ENCODE peak calls at places on chromosomes 3 and 15, in five cellular contexts. Y, K, L, D and B are unnamed samples.
A peak's percentile ranks its signal among the peaks of the same experiment; 100 is the strongest.

GRCh38 chr3:38646630-38647029 is 2.9 kb downstream of the SCN5A start:
- DNase-seq in Y (no peak), K (peak; percentile 47), L (no peak), D (peak; percentile 6), B (no peak)

GRCh38 chr3:64327039-64327804 is 102.0 kb upstream of the PRICKLE2 start:
- DNase-seq in Y (peak; percentile 88), K (no peak), L (peak; percentile 45), D (peak; percentile 54), B (peak; percentile 90)

GRCh38 chr3:10377148-10377725 is 56.3 kb upstream of the SEC13 start:
- DNase-seq in Y (peak; percentile 94), K (no peak), L (no peak), D (no peak), B (no peak)

GRCh38 chr15:78108300-78109084 is 16.1 kb downstream of the SH2D7 start:
- DNase-seq in Y (peak; percentile 94), K (peak; percentile 90), L (peak; percentile 88), D (peak; percentile 94), B (peak; percentile 93)

GRCh38 chr3:136671921-136672320 is 80.3 kb downstream of the STAG1 start:
- DNase-seq in Y (no peak), K (no peak), L (peak; percentile 44), D (peak; percentile 27), B (peak; percentile 39)

GRCh38 chr15:79042213-79042928 is 48.2 kb downstream of the RASGRF1 start:
- DNase-seq in Y (no peak), K (no peak), L (no peak), D (no peak), B (no peak)

GRCh38 chr3:43448098-43448497 is 161.8 kb downstream of the SNRK start:
- DNase-seq in Y (no peak), K (no peak), L (no peak), D (no peak), B (no peak)

GRCh38 chr3:99534951-99535704 is 103.3 kb upstream of the COL8A1 start:
- DNase-seq in Y (peak; percentile 48), K (no peak), L (peak; percentile 6), D (peak; percentile 27), B (peak; percentile 15)

GRCh38 chr3:109131276-109131675 is 5.2 kb upstream of the C3orf85 start:
- DNase-seq in Y (no peak), K (no peak), L (peak; percentile 17), D (no peak), B (no peak)

GRCh38 chr3:38084969-38085942 is 46.2 kb downstream of the DLEC1 start:
- DNase-seq in Y (no peak), K (no peak), L (no peak), D (no peak), B (no peak)

GRCh38 chr3:134796313-134797079 is 1.4 kb downstream of the EPHB1 start:
- DNase-seq in Y (peak; percentile 87), K (no peak), L (peak; percentile 32), D (no peak), B (peak; percentile 40)

GRCh38 chr3:123818921-123819429 is 65.2 kb downstream of the MYLK start:
- DNase-seq in Y (no peak), K (no peak), L (peak; percentile 43), D (peak; percentile 32), B (no peak)

GRCh38 chr15:91549581-91549980 is 303.9 kb upstream of the SLCO3A1 start:
- DNase-seq in Y (no peak), K (no peak), L (no peak), D (no peak), B (no peak)

GRCh38 chr3:42161050-42161935 is 70.1 kb downstream of the TRAK1 start:
- DNase-seq in Y (no peak), K (no peak), L (peak; percentile 26), D (peak; percentile 66), B (no peak)

GRCh38 chr3:36893137-36893557 is 51.7 kb downstream of the TRANK1 start:
- DNase-seq in Y (no peak), K (peak; percentile 79), L (peak; percentile 23), D (peak; percentile 53), B (peak; percentile 61)

GRCh38 chr3:63869929-63870328 is 6.3 kb downstream of the ATXN7 start:
- DNase-seq in Y (no peak), K (no peak), L (no peak), D (no peak), B (no peak)

GRCh38 chr3:112302881-112303761 is 9.1 kb upstream of the SLC9C1 start:
- DNase-seq in Y (no peak), K (peak; percentile 33), L (peak; percentile 4), D (no peak), B (peak; percentile 10)

GRCh38 chr3:58588030-58588614 is 10.9 kb upstream of the FAM107A start:
- DNase-seq in Y (no peak), K (no peak), L (peak; percentile 63), D (peak; percentile 45), B (peak; percentile 60)

GRCh38 chr3:44114142-44114541 is 127.5 kb upstream of the TOPAZ1 start:
- DNase-seq in Y (no peak), K (peak; percentile 29), L (peak; percentile 31), D (peak; percentile 56), B (peak; percentile 75)

GRCh38 chr15:74857082-74857655 is 14.2 kb upstream of the ULK3 start:
- DNase-seq in Y (no peak), K (peak; percentile 52), L (no peak), D (no peak), B (no peak)

GRCh38 chr15:59438891-59439290 is 905 bp downstream of the FAM81A start:
- DNase-seq in Y (peak; percentile 89), K (peak; percentile 19), L (no peak), D (no peak), B (no peak)

GRCh38 chr3:159865042-159865579 is 123.5 kb upstream of the IL12A start:
- DNase-seq in Y (no peak), K (no peak), L (peak; percentile 25), D (no peak), B (peak; percentile 24)

GRCh38 chr3:71680588-71680987 is 44.6 kb downstream of the EIF4E3 start:
- DNase-seq in Y (no peak), K (no peak), L (peak; percentile 69), D (peak; percentile 60), B (peak; percentile 74)

GRCh38 chr15:31013863-31014607 is 22.6 kb upstream of the MTMR10 start:
- DNase-seq in Y (no peak), K (peak; percentile 81), L (no peak), D (no peak), B (no peak)

GRCh38 chr3:161064413-161064812 is 40.7 kb downstream of the B3GALNT1 start:
- DNase-seq in Y (no peak), K (no peak), L (no peak), D (no peak), B (no peak)

GRCh38 chr3:135249186-135249585 is 454.1 kb downstream of the EPHB1 start:
- DNase-seq in Y (no peak), K (no peak), L (no peak), D (no peak), B (no peak)

GRCh38 chr15:101123222-101123910 is 128.5 kb downstream of the CHSY1 start:
- DNase-seq in Y (peak; percentile 29), K (no peak), L (no peak), D (no peak), B (peak; percentile 47)